ENCODE peak calls at places on chromosomes 2 and 18, in five cellular contexts. I, A, B, X and G are unnamed samples.

GRCh38 chr18:10265560-10266235 is 188.7 kb upstream of the APCDD1 start:
- DNase-seq in I (no peak), A (no peak), B (no peak), X (no peak), G (no peak)

GRCh38 chr2:4094743-4095142 is 391.4 kb downstream of the DCDC2C start:
- DNase-seq in I (no peak), A (no peak), B (no peak), X (no peak), G (no peak)

GRCh38 chr2:68436270-68436669 is 30.8 kb downstream of the FBXO48 start:
- DNase-seq in I (peak; percentile 45), A (no peak), B (no peak), X (no peak), G (no peak)

GRCh38 chr2:138565251-138565598 is 63.7 kb downstream of the SPOPL start:
- DNase-seq in I (no peak), A (no peak), B (no peak), X (no peak), G (no peak)

GRCh38 chr2:201148434-201148833 is 32.5 kb downstream of the CFLAR start:
- DNase-seq in I (no peak), A (no peak), B (no peak), X (no peak), G (no peak)

GRCh38 chr2:45354776-45355175 is 256.3 kb downstream of the SRBD1 start:
- DNase-seq in I (no peak), A (no peak), B (no peak), X (no peak), G (no peak)

GRCh38 chr2:84858123-84858522 is 22.8 kb downstream of the TRABD2A start:
- DNase-seq in I (no peak), A (no peak), B (no peak), X (no peak), G (no peak)

GRCh38 chr18:2547477-2548087 is 23.7 kb downstream of the METTL4 start:
- DNase-seq in I (peak; percentile 71), A (no peak), B (no peak), X (peak; percentile 23), G (no peak)

GRCh38 chr18:3592864-3593263 is 142.9 kb downstream of the TGIF1 start:
- DNase-seq in I (no peak), A (no peak), B (no peak), X (no peak), G (no peak)

GRCh38 chr18:23716516-23716915 is 27.3 kb downstream of the LAMA3 start:
- DNase-seq in I (peak; percentile 88), A (no peak), B (no peak), X (peak; percentile 41), G (no peak)

GRCh38 chr18:59372975-59373374 is 13.9 kb upstream of the LMAN1 start:
- DNase-seq in I (no peak), A (no peak), B (no peak), X (no peak), G (no peak)

GRCh38 chr2:100411841-100412292 is 5.6 kb downstream of the CHST10 start:
- DNase-seq in I (no peak), A (no peak), B (no peak), X (no peak), G (no peak)

GRCh38 chr2:85503168-85503610 is 35.8 kb upstream of the MAT2A start:
- DNase-seq in I (no peak), A (no peak), B (peak; percentile 59), X (peak; percentile 83), G (no peak)

GRCh38 chr2:230914886-230915285 is 10.2 kb downstream of the GPR55 start:
- DNase-seq in I (no peak), A (no peak), B (peak; percentile 46), X (no peak), G (no peak)

GRCh38 chr2:127358971-127359370 is 28.8 kb downstream of the MAP3K2 start:
- DNase-seq in I (no peak), A (no peak), B (no peak), X (no peak), G (no peak)

GRCh38 chr18:79587298-79588125 is 92.1 kb upstream of the CTDP1 start:
- DNase-seq in I (no peak), A (peak; percentile 61), B (peak; percentile 62), X (no peak), G (no peak)

GRCh38 chr2:88127888-88128653 is at the start of gene FABP1:
- DNase-seq in I (no peak), A (no peak), B (no peak), X (no peak), G (no peak)
- H3K27ac ChIP-seq in I (no peak within 1 kb of the TSS), A (no peak within 1 kb of the TSS), B (no peak within 1 kb of the TSS), X (no peak within 1 kb of the TSS), G (no peak within 1 kb of the TSS)

GRCh38 chr2:20403693-20404381 is 43.0 kb upstream of the RHOB start:
- DNase-seq in I (no peak), A (peak; percentile 65), B (no peak), X (no peak), G (no peak)

GRCh38 chr2:20401495-20401855 is 45.4 kb upstream of the RHOB start:
- DNase-seq in I (no peak), A (peak; percentile 48), B (no peak), X (no peak), G (no peak)

GRCh38 chr2:20398956-20399567 is 47.8 kb upstream of the RHOB start:
- DNase-seq in I (peak; percentile 68), A (peak; percentile 50), B (no peak), X (no peak), G (no peak)

GRCh38 chr2:20400306-20400705 is 46.6 kb upstream of the RHOB start:
- DNase-seq in I (no peak), A (peak; percentile 45), B (no peak), X (no peak), G (no peak)

GRCh38 chr2:20400787-20401494 is 45.9 kb upstream of the RHOB start:
- DNase-seq in I (peak; percentile 32), A (peak; percentile 60), B (no peak), X (no peak), G (no peak)
- H3K27ac ChIP-seq in I (no peak overlapping the region), A (peak overlapping the region; percentile 62), B (no peak overlapping the region), X (peak overlapping the region; percentile 41), G (no peak overlapping the region)

DNA sequence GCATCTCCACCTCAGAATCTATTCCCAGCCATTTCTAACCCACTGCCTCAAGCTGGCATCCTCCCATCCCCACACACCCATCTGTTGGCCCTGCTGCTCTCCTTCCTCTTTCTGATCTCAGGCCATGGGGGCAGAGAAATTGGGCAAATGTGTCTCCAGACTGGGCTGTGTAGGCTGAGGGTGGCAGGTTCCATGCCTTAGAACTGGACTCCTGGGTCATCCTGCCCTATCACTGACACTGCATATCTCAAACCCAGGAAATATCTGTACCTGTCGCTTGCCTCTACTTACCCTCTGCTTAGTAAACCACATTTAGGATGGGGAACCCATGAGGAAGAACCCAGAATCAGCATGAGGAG is 1.8 kb downstream of the WNT10A start:
- DNase-seq in I (no peak), A (no peak), B (no peak), X (no peak), G (no peak)
- H3K27ac ChIP-seq in I (no peak overlapping the region), A (no peak overlapping the region), B (no peak overlapping the region), X (no peak overlapping the region), G (no peak overlapping the region)

GRCh38 chr2:133229974-133230373 is 338.3 kb downstream of the NCKAP5 start:
- DNase-seq in I (no peak), A (no peak), B (no peak), X (no peak), G (no peak)
- H3K27ac ChIP-seq in I (no peak overlapping the region), A (no peak overlapping the region), B (no peak overlapping the region), X (no peak overlapping the region), G (no peak overlapping the region)

DNA sequence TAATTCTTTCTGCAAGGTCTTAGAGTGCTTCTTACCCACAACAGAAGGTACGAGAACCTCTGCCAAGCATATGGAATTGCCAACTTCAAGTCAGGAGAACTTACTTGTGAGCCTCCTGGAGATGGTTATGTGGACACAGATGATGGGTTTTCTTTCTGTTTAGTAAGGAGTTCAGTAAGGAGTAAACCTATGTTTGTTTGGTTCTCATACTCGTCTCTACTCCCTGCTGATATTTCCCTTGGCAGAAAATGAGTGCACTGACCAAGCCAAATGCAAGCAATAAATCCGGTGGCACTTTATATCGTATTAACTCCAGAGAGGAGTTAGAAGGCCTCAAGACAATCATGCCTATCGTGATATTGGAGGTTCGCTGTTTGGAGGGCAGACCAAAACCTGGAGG is 83.2 kb upstream of the CYP1B1 start:
- DNase-seq in I (no peak), A (no peak), B (no peak), X (no peak), G (no peak)
- H3K27ac ChIP-seq in I (peak overlapping the region; percentile 69), A (peak overlapping the region; percentile 34), B (peak overlapping the region; percentile 71), X (no peak overlapping the region), G (no peak overlapping the region)

DNA sequence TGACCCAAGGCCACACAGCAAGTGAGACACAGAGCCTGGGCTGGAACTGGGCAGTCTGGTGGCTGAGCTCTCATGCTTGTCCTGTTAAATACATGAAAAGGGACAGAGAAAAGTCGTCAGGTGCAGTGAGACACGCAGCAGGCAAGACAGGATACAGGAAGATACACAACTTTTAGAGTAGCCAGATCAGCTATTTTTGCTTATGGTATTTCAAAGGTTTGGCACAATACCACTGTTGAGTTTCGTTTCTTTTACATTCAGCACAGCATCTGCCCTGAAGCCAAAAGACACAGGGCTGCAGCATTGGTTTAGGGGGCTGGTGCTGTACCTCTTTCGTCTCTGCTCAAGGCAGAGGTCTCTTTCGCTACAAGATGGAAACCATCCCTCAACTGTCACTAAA is 14.0 kb downstream of the FHL2 start:
- DNase-seq in I (no peak), A (no peak), B (no peak), X (no peak), G (no peak)
- H3K27ac ChIP-seq in I (peak overlapping the region; percentile 9), A (no peak overlapping the region), B (no peak overlapping the region), X (no peak overlapping the region), G (no peak overlapping the region)

GRCh38 chr2:228648541-228648940 is 467.1 kb upstream of the SPHKAP start:
- DNase-seq in I (no peak), A (no peak), B (no peak), X (no peak), G (no peak)
- H3K27ac ChIP-seq in I (no peak overlapping the region), A (no peak overlapping the region), B (no peak overlapping the region), X (no peak overlapping the region), G (no peak overlapping the region)